ENCODE peak calls at places on chromosome 19, in five cellular contexts. K, T, S, L and N are unnamed samples.

GRCh38 chr19:42176649-42176989 is 40.9 kb downstream of the DEDD2 start:
- DNase-seq in L (no peak), T (peak), K (no peak), S (no peak), N (no peak)

GRCh38 chr19:3986260-3987041 is 1.2 kb upstream of the EEF2 start:
- DNase-seq in K (no peak), S (peak), T (peak), L (peak), N (peak)

GRCh38 chr19:3575260-3575741 is 2.6 kb downstream of the HMG20B start:
- DNase-seq in K (no peak), T (no peak), S (peak), L (no peak), N (peak)

GRCh38 chr19:33683881-33684549 is 62.3 kb downstream of the CHST8 start:
- DNase-seq in T (peak), L (peak), K (no peak), S (no peak), N (no peak)

GRCh38 chr19:44685877-44686276 is 13.1 kb upstream of the CEACAM16 start:
- DNase-seq in L (no peak), T (peak), K (no peak), S (no peak), N (peak)

GRCh38 chr19:43464089-43464775 is 1.2 kb downstream of the LYPD3 start:
- DNase-seq in L (no peak), T (no peak), S (peak), K (no peak), N (peak)

GRCh38 chr19:2207991-2208860 is 27.9 kb downstream of the PLEKHJ1 start:
- DNase-seq in S (peak), K (no peak), L (no peak), T (peak), N (no peak)

GRCh38 chr19:56405062-56405461 is 930 bp downstream of the ZNF583 start:
- DNase-seq in L (no peak), T (no peak), K (no peak), S (no peak), N (peak)

GRCh38 chr19:23882493-23882892 is 32.2 kb upstream of the ZNF726 start:
- DNase-seq in T (no peak), L (no peak), K (no peak), S (no peak), N (no peak)